ENCODE peak calls at places on chromosomes 2 and 18, in four cellular contexts. S is pancreas, H is hypothalamus, Q is globus pallidus. T is an unnamed sample.
A peak's percentile ranks its signal among the peaks of the same experiment; 100 is the strongest.

GRCh38 chr2:38615237-38615636 is 12.5 kb upstream of the HNRNPLL start:
- DNase-seq in H (no peak), Q (no peak), S (no peak), T (no peak)

GRCh38 chr2:109497447-109497846 is 116.3 kb downstream of the SEPTIN10 start:
- DNase-seq in H (no peak), S (no peak), Q (no peak), T (peak; percentile 80)

GRCh38 chr2:226913641-226914040 is 77.8 kb downstream of the RHBDD1 start:
- DNase-seq in Q (peak; percentile 60), S (no peak), H (no peak), T (no peak)

GRCh38 chr2:141125432-141125831 is 1005.4 kb downstream of the LRP1B start:
- DNase-seq in Q (no peak), H (no peak), S (no peak), T (no peak)

GRCh38 chr2:222608081-222608480 is 47.8 kb downstream of the FARSB start:
- DNase-seq in H (no peak), S (no peak), Q (no peak), T (no peak)

GRCh38 chr2:108623616-108624015 is 89.3 kb downstream of the LIMS1 start:
- DNase-seq in Q (no peak), S (no peak), H (no peak), T (no peak)

GRCh38 chr18:8176554-8176953 is 432.7 kb upstream of the RAB12 start:
- DNase-seq in H (no peak), Q (peak; percentile 8), S (peak; percentile 24), T (no peak)

GRCh38 chr2:218357194-218358177 is 829 bp downstream of the CATIP start:
- DNase-seq in Q (no peak), H (no peak), S (no peak), T (no peak)

GRCh38 chr2:208985644-208986043 is 438.2 kb upstream of the MAP2 start:
- DNase-seq in H (no peak), Q (no peak), S (no peak), T (no peak)

GRCh38 chr2:106272202-106272807 is 78.2 kb upstream of the UXS1 start:
- DNase-seq in H (no peak), S (no peak), Q (no peak), T (no peak)

GRCh38 chr18:43735570-43735969 is 458.3 kb upstream of the SYT4 start:
- DNase-seq in S (no peak), H (no peak), Q (no peak), T (no peak)

GRCh38 chr2:47653909-47654789 is 128.8 kb upstream of the MSH6 start:
- DNase-seq in Q (peak; percentile 75), H (peak; percentile 8), S (peak; percentile 29), T (no peak)

GRCh38 chr18:7877609-7878008 is 310.5 kb downstream of the PTPRM start:
- DNase-seq in S (no peak), H (no peak), Q (no peak), T (no peak)

GRCh38 chr2:234146087-234146826 is 95.8 kb downstream of the SPP2 start:
- DNase-seq in S (no peak), Q (no peak), H (no peak), T (no peak)

GRCh38 chr18:40672590-40672989 is 1282.4 kb upstream of the PIK3C3 start:
- DNase-seq in Q (no peak), S (no peak), H (no peak), T (no peak)

GRCh38 chr2:206418968-206419367 is 24.4 kb upstream of the ADAM23 start:
- DNase-seq in H (no peak), S (no peak), Q (no peak), T (no peak)

GRCh38 chr2:104078431-104079157 is 775.3 kb upstream of the POU3F3 start:
- DNase-seq in H (no peak), Q (no peak), S (no peak), T (no peak)

GRCh38 chr2:71496156-71496770 is 42.9 kb downstream of the DYSF start:
- DNase-seq in Q (no peak), H (no peak), S (no peak), T (no peak)

GRCh38 chr2:237090906-237091305 is 5.2 kb downstream of the COPS8 start:
- DNase-seq in Q (no peak), H (no peak), S (no peak), T (no peak)

GRCh38 chr18:3821524-3821923 is 371.6 kb downstream of the TGIF1 start:
- DNase-seq in S (no peak), H (no peak), Q (no peak), T (no peak)

GRCh38 chr2:222427606-222428320 is 3.4 kb downstream of the SGPP2 start:
- DNase-seq in H (no peak), S (no peak), Q (no peak), T (no peak)

GRCh38 chr18:78352905-78353304 is 626.7 kb upstream of the SALL3 start:
- DNase-seq in H (no peak), S (no peak), Q (no peak), T (no peak)

GRCh38 chr18:5975111-5975622 is 79.8 kb upstream of the TMEM200C start:
- DNase-seq in S (no peak), H (no peak), Q (peak; percentile 17), T (no peak)

GRCh38 chr2:240434728-240435456 is 571 bp upstream of the GPC1 start:
- DNase-seq in S (peak; percentile 94), H (peak; percentile 82), Q (peak; percentile 82), T (peak; percentile 91)

GRCh38 chr2:46269545-46270273 is 27.5 kb upstream of the EPAS1 start:
- DNase-seq in S (no peak), H (no peak), Q (no peak), T (no peak)

GRCh38 chr2:229849073-229849472 is 72.7 kb downstream of the TRIP12 start:
- DNase-seq in Q (no peak), H (no peak), S (no peak), T (no peak)

GRCh38 chr2:168661404-168661869 is 141.0 kb upstream of the NOSTRIN start:
- DNase-seq in H (no peak), Q (no peak), S (no peak), T (no peak)

GRCh38 chr2:54560146-54560881 is 104.2 kb downstream of the SPTBN1 start:
- DNase-seq in S (peak; percentile 47), Q (no peak), H (no peak), T (no peak)

GRCh38 chr2:65294701-65295100 is 67.1 kb downstream of the ACTR2 start:
- DNase-seq in H (no peak), S (no peak), Q (no peak), T (no peak)

T was measured in gastrocnemius medialis.